ENCODE peak calls at places on chromosomes 6 and 20, in nine cellular contexts. F, R, J, K, H, U, I, T and Q are unnamed samples.

GRCh38 chr20:3786126-3786484 is 435 bp downstream of the CENPB start:
- DNase-seq in F (peak; percentile 72), R (peak; percentile 64), J (peak; percentile 62), K (peak; percentile 76), H (peak; percentile 44), U (no peak), I (no peak), T (peak; percentile 41), Q (peak; percentile 28)

GRCh38 chr6:76984572-76984971 is 478.7 kb downstream of the HTR1B start:
- DNase-seq in F (peak; percentile 49), R (no peak), J (no peak), K (no peak), H (no peak), U (no peak), I (no peak), T (no peak), Q (peak; percentile 62)

GRCh38 chr6:139765825-139766285 is 391.4 kb upstream of the CITED2 start:
- DNase-seq in F (peak; percentile 88), R (peak; percentile 12), J (peak; percentile 16), K (no peak), H (peak; percentile 68), U (no peak), I (no peak), T (peak; percentile 41), Q (peak; percentile 72)

GRCh38 chr20:34976286-34976685 is 20.6 kb downstream of the MYH7B start:
- DNase-seq in F (no peak), R (no peak), J (no peak), K (no peak), H (no peak), U (no peak), I (no peak), T (no peak), Q (no peak)

GRCh38 chr20:10603971-10604864 is 69.6 kb downstream of the JAG1 start:
- DNase-seq in F (peak; percentile 90), R (peak; percentile 80), J (peak; percentile 77), K (no peak), H (peak; percentile 46), U (no peak), I (peak; percentile 62), T (peak; percentile 89), Q (peak; percentile 90)

GRCh38 chr20:61922411-61922810 is 143.3 kb downstream of the TAF4 start:
- DNase-seq in F (no peak), R (no peak), J (no peak), K (no peak), H (no peak), U (no peak), I (no peak), T (no peak), Q (no peak)

GRCh38 chr20:10249822-10250221 is 31.2 kb downstream of the SNAP25 start:
- DNase-seq in F (no peak), R (no peak), J (no peak), K (no peak), H (no peak), U (no peak), I (no peak), T (no peak), Q (no peak)

GRCh38 chr20:10089871-10090587 is 55.2 kb downstream of the ANKEF1 start:
- DNase-seq in F (no peak), R (no peak), J (no peak), K (no peak), H (no peak), U (no peak), I (no peak), T (no peak), Q (peak; percentile 50)

GRCh38 chr6:15616266-15616665 is 46.6 kb downstream of the DTNBP1 start:
- DNase-seq in F (no peak), R (no peak), J (no peak), K (no peak), H (no peak), U (no peak), I (no peak), T (peak; percentile 27), Q (peak; percentile 29)

GRCh38 chr6:29694637-29695036 is 13.7 kb upstream of the ZFP57 start:
- DNase-seq in F (no peak), R (no peak), J (no peak), K (no peak), H (no peak), U (no peak), I (no peak), T (no peak), Q (no peak)

GRCh38 chr6:169452869-169453186 is 199.2 kb upstream of the THBS2 start:
- DNase-seq in F (no peak), R (no peak), J (no peak), K (no peak), H (no peak), U (no peak), I (no peak), T (no peak), Q (no peak)

GRCh38 chr20:57505991-57506390 is 18.9 kb downstream of the CTCFL start:
- DNase-seq in F (no peak), R (no peak), J (no peak), K (no peak), H (no peak), U (no peak), I (no peak), T (peak; percentile 58), Q (no peak)

GRCh38 chr6:105014448-105014847 is 57.5 kb downstream of the LIN28B start:
- DNase-seq in F (no peak), R (no peak), J (no peak), K (no peak), H (no peak), U (no peak), I (no peak), T (no peak), Q (no peak)

GRCh38 chr6:92779758-92780157 is 639.6 kb downstream of the EPHA7 start:
- DNase-seq in F (no peak), R (no peak), J (no peak), K (no peak), H (peak; percentile 45), U (no peak), I (peak; percentile 55), T (no peak), Q (peak; percentile 87)

GRCh38 chr6:15498640-15499039 is 164.2 kb downstream of the DTNBP1 start:
- DNase-seq in F (peak; percentile 35), R (no peak), J (no peak), K (no peak), H (no peak), U (no peak), I (no peak), T (no peak), Q (peak; percentile 86)

GRCh38 chr20:45857836-45858250 is 429 bp downstream of the ZSWIM3 start:
- DNase-seq in F (peak; percentile 57), R (peak; percentile 31), J (no peak), K (peak; percentile 88), H (no peak), U (no peak), I (peak; percentile 37), T (no peak), Q (no peak)

GRCh38 chr6:114453737-114454276 is 111.0 kb upstream of the HS3ST5 start:
- DNase-seq in F (no peak), R (no peak), J (no peak), K (no peak), H (no peak), U (no peak), I (no peak), T (no peak), Q (no peak)

GRCh38 chr6:16539086-16539931 is 222.0 kb downstream of the ATXN1 start:
- DNase-seq in F (no peak), R (no peak), J (no peak), K (no peak), H (no peak), U (no peak), I (no peak), T (peak; percentile 57), Q (peak; percentile 7)

GRCh38 chr20:56249244-56249955 is 868 bp downstream of the MC3R start:
- DNase-seq in F (peak; percentile 41), R (no peak), J (no peak), K (peak; percentile 88), H (no peak), U (no peak), I (peak; percentile 56), T (peak; percentile 14), Q (no peak)

GRCh38 chr6:148595550-148595949 is 151.3 kb upstream of the UST start:
- DNase-seq in F (no peak), R (no peak), J (no peak), K (no peak), H (no peak), U (no peak), I (no peak), T (no peak), Q (no peak)